ENCODE peak calls at places on chromosome 18, in nine cellular contexts. P is ovary, G is H9, Y is A673, O is Calu3, Q is BE2C, A is AG04449, S is BJ, T is OCI-LY7. U is an unnamed sample.

GRCh38 chr18:31695989-31696388 is 11.6 kb upstream of the B4GALT6 start:
- DNase-seq in P (no peak), G (no peak), Y (no peak), O (no peak), Q (no peak), A (no peak), S (no peak), T (no peak), U (no peak)

GRCh38 chr18:29003194-29003593 is 826.3 kb upstream of the CDH2 start:
- DNase-seq in P (no peak), G (no peak), Y (peak), O (no peak), Q (no peak), A (no peak), S (no peak), T (no peak), U (no peak)

GRCh38 chr18:57440331-57441101 is 5.3 kb downstream of the ONECUT2 start:
- DNase-seq in P (no peak), G (peak), Y (no peak), O (peak), Q (no peak), A (no peak), S (no peak), T (no peak), U (peak)

GRCh38 chr18:45777393-45777792 is 48.1 kb upstream of the SIGLEC15 start:
- DNase-seq in P (no peak), G (no peak), Y (no peak), O (no peak), Q (no peak), A (peak), S (peak), T (no peak), U (no peak)

GRCh38 chr18:70181015-70181414 is 24.5 kb downstream of the RTTN start:
- DNase-seq in P (no peak), G (no peak), Y (peak), O (peak), Q (no peak), A (peak), S (peak), T (no peak), U (no peak)

GRCh38 chr18:48948112-48949050 is 2.4 kb downstream of the SMAD7 start:
- DNase-seq in P (peak), G (peak), Y (peak), O (peak), Q (peak), A (no peak), S (no peak), T (peak), U (peak)

GRCh38 chr18:79566841-79567370 is 112.7 kb upstream of the CTDP1 start:
- DNase-seq in P (no peak), G (no peak), Y (no peak), O (no peak), Q (no peak), A (no peak), S (no peak), T (no peak), U (no peak)

GRCh38 chr18:7174359-7175107 is 56.4 kb upstream of the LRRC30 start:
- DNase-seq in P (no peak), G (peak), Y (no peak), O (peak), Q (no peak), A (no peak), S (no peak), T (no peak), U (no peak)

GRCh38 chr18:47261902-47262301 is 10.4 kb upstream of the SKOR2 start:
- DNase-seq in P (no peak), G (no peak), Y (no peak), O (no peak), Q (no peak), A (no peak), S (no peak), T (no peak), U (no peak)

GRCh38 chr18:47263828-47264314 is 12.4 kb upstream of the SKOR2 start:
- DNase-seq in P (no peak), G (peak), Y (no peak), O (no peak), Q (no peak), A (no peak), S (no peak), T (no peak), U (no peak)

GRCh38 chr18:47265197-47265596 is 13.7 kb upstream of the SKOR2 start:
- DNase-seq in P (no peak), G (no peak), Y (no peak), O (no peak), Q (no peak), A (peak), S (peak), T (no peak), U (no peak)

GRCh38 chr18:47262397-47263196 is 11.1 kb upstream of the SKOR2 start:
- DNase-seq in P (no peak), G (peak), Y (no peak), O (no peak), Q (no peak), A (no peak), S (no peak), T (no peak), U (no peak)

GRCh38 chr18:47263197-47263827 is 11.9 kb upstream of the SKOR2 start:
- DNase-seq in P (no peak), G (peak), Y (no peak), O (no peak), Q (no peak), A (no peak), S (no peak), T (no peak), U (no peak)
- TF ChIP-seq CTCF in P (no peak), G (peak), Y (peak), O (no peak), Q (peak), A (peak), S (peak), T (no peak), U (no peak)

DNA sequence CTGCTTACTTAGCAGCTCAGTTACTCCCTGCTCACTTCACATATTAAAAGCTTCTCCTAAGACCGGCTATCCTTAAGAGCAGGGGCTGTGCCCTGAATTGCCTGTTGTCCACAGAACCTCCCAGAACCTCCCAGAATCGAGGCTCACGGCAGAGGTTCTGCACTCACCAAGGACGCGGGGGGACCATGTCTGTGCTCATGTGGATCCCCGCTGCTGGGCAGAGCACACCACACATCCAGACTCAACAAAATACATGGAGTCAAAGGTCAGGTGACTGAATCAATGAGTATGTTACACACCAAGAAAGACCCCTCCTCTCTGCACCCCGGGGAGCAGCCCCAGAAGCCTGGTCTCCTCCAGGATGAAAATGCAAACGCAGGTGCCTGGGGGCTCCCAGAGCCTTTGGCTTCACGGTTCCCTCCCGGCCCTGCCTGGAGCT is 149.0 kb downstream of the MBP start:
- DNase-seq in P (no peak), G (peak), Y (no peak), O (no peak), Q (no peak), A (no peak), S (no peak), T (no peak), U (no peak)
- TF ChIP-seq CTCF in P (no peak), G (no peak), Y (no peak), O (no peak), Q (no peak), A (no peak), S (no peak), T (no peak), U (peak)

DNA sequence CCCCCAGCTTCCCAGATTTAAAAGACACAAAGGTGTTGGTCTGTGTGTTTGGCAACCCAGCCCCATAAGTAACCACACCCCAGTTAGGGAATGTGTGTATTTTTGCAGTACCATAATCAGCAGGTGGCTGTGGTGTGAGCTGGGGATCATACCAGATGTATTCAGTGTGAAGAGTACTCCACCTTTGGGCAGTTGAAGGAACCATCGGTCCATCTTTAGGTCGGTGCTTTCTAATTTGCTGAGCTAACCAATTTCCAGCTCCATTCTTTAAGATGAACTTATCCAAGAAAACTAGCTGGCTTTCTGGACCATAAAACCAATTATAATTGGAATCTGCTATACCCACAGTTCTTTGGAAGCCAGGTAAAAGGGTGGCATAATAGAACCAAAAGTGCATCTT is 3.2 kb downstream of the DSEL start:
- DNase-seq in P (no peak), G (no peak), Y (no peak), O (no peak), Q (no peak), A (no peak), S (no peak), T (no peak), U (no peak)
- TF ChIP-seq CTCF in P (no peak), G (peak), Y (no peak), O (no peak), Q (peak), A (no peak), S (no peak), T (no peak), U (no peak)

GRCh38 chr18:9549405-9549804 is 65.0 kb downstream of the PPP4R1 start:
- DNase-seq in P (no peak), G (no peak), Y (no peak), O (peak), Q (no peak), A (no peak), S (no peak), T (peak), U (no peak)
- TF ChIP-seq CTCF in P (no peak), G (peak), Y (no peak), O (no peak), Q (no peak), A (no peak), S (no peak), T (peak), U (peak)